ENCODE peak calls at places on chromosomes 4 and X, in ten cellular contexts. J is GM12865, L is colonic mucosa, P is neural crest cell, V is GM13976, I is SK-N-SH, G is foreskin fibroblast, O is CD14-positive monocyte, Y is pancreas, T is endothelial cell. Q is an unnamed sample.

GRCh38 chrX:16827225-16827624 is 41.0 kb downstream of the TXLNG start:
- DNase-seq in I (no peak), Y (no peak), P (no peak), G (no peak), L (no peak), O (no peak), J (no peak), V (no peak), T (no peak), Q (peak)

GRCh38 chrX:152632445-152633097 is 5.1 kb upstream of the GABRQ start:
- DNase-seq in L (peak), J (peak), V (no peak), P (peak), O (no peak), G (peak), T (peak), I (peak), Y (no peak), Q (peak)

GRCh38 chr4:3226467-3226866 is 22.5 kb upstream of the MSANTD1 start:
- DNase-seq in O (peak), T (no peak), V (no peak), L (peak), Y (no peak), J (no peak), P (no peak), I (no peak), G (no peak), Q (no peak)

GRCh38 chrX:24081661-24082154 is 27.0 kb downstream of the EIF2S3 start:
- DNase-seq in V (no peak), G (peak), L (peak), J (peak), Y (peak), I (peak), O (no peak), T (peak), P (peak), Q (peak)

GRCh38 chr4:15400911-15401671 is 26.7 kb upstream of the C1QTNF7 start:
- DNase-seq in T (no peak), Y (peak), O (peak), J (peak), V (no peak), I (peak), G (peak), P (no peak), L (peak), Q (peak)

GRCh38 chr4:173243917-173244658 is 75.5 kb downstream of the GALNT7 start:
- DNase-seq in T (no peak), J (peak), V (no peak), G (no peak), P (no peak), I (no peak), O (no peak), L (no peak), Y (no peak), Q (no peak)

GRCh38 chrX:11558972-11559371 is 106.7 kb downstream of the ARHGAP6 start:
- DNase-seq in T (peak), I (peak), V (peak), L (peak), J (peak), Y (no peak), G (no peak), O (peak), P (no peak), Q (no peak)

GRCh38 chrX:85003655-85004244 is at the start of gene APOOL:
- DNase-seq in G (peak), I (peak), L (peak), O (peak), V (peak), T (peak), Y (peak), J (peak), P (peak), Q (peak)

GRCh38 chr4:2823301-2823670 is 20.4 kb upstream of the ADD1 start:
- DNase-seq in J (no peak), O (no peak), G (no peak), Y (no peak), T (no peak), I (no peak), L (no peak), V (no peak), P (no peak), Q (no peak)

GRCh38 chr4:2256156-2256731 is 5.7 kb downstream of the MXD4 start:
- DNase-seq in T (peak), G (no peak), L (peak), V (no peak), Y (peak), O (peak), J (no peak), P (no peak), I (peak), Q (peak)

GRCh38 chr4:17494833-17495232 is 17.1 kb downstream of the QDPR start:
- DNase-seq in I (peak), T (no peak), G (no peak), O (no peak), L (no peak), Y (no peak), V (no peak), P (no peak), J (no peak), Q (no peak)

GRCh38 chrX:68681443-68681941 is 34.0 kb downstream of the STARD8 start:
- DNase-seq in Y (no peak), J (no peak), G (no peak), O (no peak), L (no peak), I (no peak), P (no peak), T (no peak), V (no peak), Q (peak)

GRCh38 chrX:39836802-39837420 is 260.8 kb downstream of the BCOR start:
- DNase-seq in T (no peak), Y (no peak), L (no peak), P (no peak), J (peak), V (no peak), I (no peak), G (no peak), O (no peak), Q (no peak)

GRCh38 chr4:169485791-169486742 is 126.3 kb downstream of the NEK1 start:
- DNase-seq in T (peak), V (peak), I (peak), Y (peak), J (peak), G (peak), L (peak), P (peak), O (no peak), Q (peak)

GRCh38 chr4:166104623-166105022 is 231.6 kb downstream of the TLL1 start:
- DNase-seq in J (no peak), T (no peak), I (no peak), V (no peak), G (no peak), O (no peak), Y (no peak), L (no peak), P (no peak), Q (no peak)

GRCh38 chrX:50920132-50920531 is 9.6 kb downstream of the BMP15 start:
- DNase-seq in G (peak), V (no peak), T (peak), P (no peak), Y (no peak), L (no peak), I (no peak), O (no peak), J (no peak), Q (peak)

GRCh38 chr4:185847352-185848078 is 35.5 kb upstream of the SORBS2 start:
- DNase-seq in I (peak), T (no peak), Y (no peak), O (no peak), G (peak), L (peak), V (no peak), J (no peak), P (no peak), Q (peak)

GRCh38 chrX:39309018-39309620 is 507.9 kb downstream of the MID1IP1 start:
- DNase-seq in I (no peak), J (peak), P (no peak), T (no peak), G (peak), V (peak), L (no peak), O (no peak), Y (no peak), Q (peak)

GRCh38 chr4:6024450-6024960 is 6.3 kb upstream of the C4orf50 start:
- DNase-seq in J (no peak), G (no peak), O (no peak), L (no peak), I (no peak), Y (no peak), V (no peak), T (no peak), P (no peak), Q (no peak)

GRCh38 chr4:76704133-76704881 is 193.6 kb downstream of the SOWAHB start:
- DNase-seq in V (no peak), Y (peak), P (no peak), L (peak), J (no peak), G (peak), T (no peak), I (no peak), O (no peak), Q (peak)

GRCh38 chrX:131366387-131366786 is 77.3 kb upstream of the IGSF1 start:
- DNase-seq in J (peak), Y (no peak), V (no peak), P (no peak), G (no peak), O (no peak), L (no peak), T (no peak), I (no peak), Q (no peak)

GRCh38 chrX:151359931-151360871 is 36.8 kb upstream of the VMA21 start:
- DNase-seq in Y (peak), V (peak), J (peak), G (peak), I (peak), P (peak), T (peak), L (peak), O (no peak), Q (peak)

GRCh38 chr4:99683913-99684312 is 26.3 kb upstream of the C4orf54 start:
- DNase-seq in O (no peak), Y (no peak), J (no peak), T (no peak), I (no peak), P (no peak), V (no peak), L (no peak), G (no peak), Q (no peak)

GRCh38 chr4:99679976-99680375 is 22.3 kb upstream of the C4orf54 start:
- DNase-seq in J (no peak), G (no peak), T (no peak), O (no peak), P (no peak), I (no peak), V (no peak), L (no peak), Y (no peak), Q (no peak)

GRCh38 chr4:99677161-99677560 is 19.5 kb upstream of the C4orf54 start:
- DNase-seq in G (no peak), J (no peak), Y (no peak), O (no peak), I (no peak), V (no peak), L (no peak), T (no peak), P (no peak), Q (no peak)

GRCh38 chr4:99679204-99679603 is 21.6 kb upstream of the C4orf54 start:
- DNase-seq in I (no peak), G (no peak), P (no peak), Y (peak), V (no peak), L (no peak), T (no peak), O (no peak), J (no peak), Q (peak)
- TF ChIP-seq CTCF in I (no peak), G (no peak), P (no peak), Y (no peak), V (no peak), L (no peak), T (no peak), O (no peak), J (no peak), Q (no peak)

GRCh38 chr4:46937493-46937892 is 28.4 kb upstream of the COX7B2 start:
- DNase-seq in I (no peak), L (no peak), P (no peak), T (no peak), Y (no peak), O (no peak), J (peak), G (peak), V (no peak), Q (peak)
- TF ChIP-seq CTCF in I (peak), L (peak), P (peak), T (peak), Y (no peak), O (peak), J (no peak), G (no peak), V (peak), Q (peak)

GRCh38 chr4:139018501-139018900 is 2.9 kb downstream of the NOCT start:
- DNase-seq in P (no peak), L (no peak), V (no peak), G (peak), J (no peak), T (no peak), O (no peak), I (no peak), Y (no peak), Q (no peak)

GRCh38 chr4:139014391-139015268 is 951 bp upstream of the NOCT start:
- DNase-seq in J (peak), L (peak), T (no peak), O (peak), P (no peak), V (peak), G (peak), Y (peak), I (peak), Q (peak)

GRCh38 chr4:139015948-139016451 is 419 bp downstream of the NOCT start:
- DNase-seq in O (no peak), J (peak), Y (peak), T (no peak), P (no peak), I (no peak), G (peak), L (peak), V (peak), Q (no peak)

GRCh38 chr4:139017861-139018260 is 2.3 kb downstream of the NOCT start:
- DNase-seq in V (no peak), T (no peak), Y (no peak), J (no peak), G (peak), P (no peak), L (no peak), I (no peak), O (no peak), Q (peak)

GRCh38 chr4:139015269-139015947 is at the start of gene NOCT:
- DNase-seq in I (peak), Y (peak), V (peak), P (peak), O (peak), T (peak), J (peak), G (peak), L (peak), Q (peak)
- TF ChIP-seq CTCF in I (no peak), Y (no peak), V (no peak), P (peak), O (peak), T (no peak), J (no peak), G (no peak), L (peak), Q (no peak)

DNA sequence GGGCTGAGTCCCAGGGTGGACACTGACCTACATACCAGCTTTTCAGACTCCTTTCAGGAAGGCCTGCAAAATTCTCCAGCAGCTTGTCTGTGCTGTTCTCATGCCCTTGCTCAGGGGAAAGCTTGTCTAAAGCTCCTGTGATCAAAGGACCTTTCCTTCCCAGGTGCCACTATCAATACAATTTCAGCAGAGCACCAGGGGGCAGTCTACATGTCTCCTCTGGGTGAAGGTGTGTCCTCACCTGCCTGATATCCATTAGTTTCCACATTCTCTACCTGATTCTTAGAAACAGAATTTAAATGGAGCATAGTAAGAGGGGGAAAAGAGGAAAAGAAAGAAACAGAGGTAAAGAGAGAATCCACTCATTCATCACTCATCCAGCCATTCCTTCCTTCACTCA is 114.2 kb downstream of the PPARGC1A start:
- DNase-seq in J (no peak), G (no peak), L (peak), Y (no peak), T (no peak), O (no peak), P (no peak), I (no peak), V (no peak), Q (no peak)
- TF ChIP-seq CTCF in J (no peak), G (no peak), L (peak), Y (no peak), T (no peak), O (no peak), P (no peak), I (no peak), V (no peak), Q (no peak)

DNA sequence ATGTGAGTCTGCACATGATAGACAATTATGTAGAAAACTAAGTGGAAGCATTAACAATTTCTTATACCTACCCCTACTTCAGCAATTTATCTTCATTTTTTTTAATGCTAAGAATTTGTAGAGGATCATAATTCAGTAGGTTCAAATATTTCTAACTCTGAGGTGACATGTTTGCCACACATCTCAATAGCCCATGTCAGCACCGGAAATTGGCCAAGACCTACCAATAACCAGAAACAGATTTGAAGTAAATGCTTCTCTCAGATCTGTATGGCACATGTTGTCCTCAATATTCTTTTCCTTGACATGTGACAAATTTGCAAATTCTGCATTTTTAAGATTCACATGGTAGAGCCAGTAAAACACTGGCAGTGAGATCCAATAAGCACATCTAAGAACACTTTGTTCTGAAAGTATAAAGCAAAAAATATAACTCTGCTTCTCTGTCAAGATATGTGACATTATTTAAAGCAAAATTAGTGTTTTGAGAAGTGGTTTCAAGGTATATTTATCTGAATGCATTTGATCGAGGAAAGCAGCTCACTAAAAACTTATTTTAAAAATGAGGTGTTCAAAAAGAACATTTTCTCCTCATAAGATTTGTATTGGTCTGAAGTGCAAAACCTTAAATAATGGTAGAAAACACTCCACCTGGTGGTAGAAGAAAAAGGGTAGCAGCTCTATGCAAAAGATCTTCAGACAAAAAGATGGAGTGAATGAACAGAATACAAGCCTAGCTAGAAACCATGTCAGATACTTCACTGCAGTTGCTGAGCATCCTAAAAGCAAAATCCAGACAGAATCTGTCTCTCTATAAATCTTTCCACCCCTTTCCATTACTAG is 513.9 kb upstream of the FAM241A start:
- DNase-seq in T (no peak), Y (no peak), V (no peak), L (no peak), O (no peak), P (no peak), G (peak), I (no peak), J (peak), Q (peak)
- TF ChIP-seq CTCF in T (peak), Y (no peak), V (peak), L (no peak), O (no peak), P (peak), G (peak), I (peak), J (peak), Q (peak)

Q was measured in fibroblast of pulmonary artery.